ENCODE peak calls at places on chromosomes 4 and X, in six cellular contexts. One of them, this sample, is unnamed.

GRCh38 chrX:3803305-3803704 is 89.9 kb upstream of the PRKX start:
- DNase-seq in RPMI8226: no peak
- DNase-seq in NCI-H1092: no peak
- DNase-seq in HuH-7.5: no peak
- DNase-seq in hypothalamus: no peak
- DNase-seq in OCI-LY7: no peak
- DNase-seq in this sample: no peak

GRCh38 chr4:87950516-87950915 is 25.0 kb upstream of the SPP1 start:
- DNase-seq in HuH-7.5: no peak
- DNase-seq in NCI-H1092: no peak
- DNase-seq in hypothalamus: no peak
- DNase-seq in OCI-LY7: no peak
- DNase-seq in RPMI8226: no peak
- DNase-seq in this sample: no peak

GRCh38 chrX:9627827-9628406 is 137.7 kb downstream of the GPR143 start:
- DNase-seq in HuH-7.5: no peak
- DNase-seq in OCI-LY7: no peak
- DNase-seq in hypothalamus: no peak
- DNase-seq in NCI-H1092: no peak
- DNase-seq in RPMI8226: no peak
- DNase-seq in this sample: no peak

GRCh38 chr4:108758498-108758897 is 4.4 kb downstream of the ETNPPL start:
- DNase-seq in OCI-LY7: no peak
- DNase-seq in NCI-H1092: no peak
- DNase-seq in RPMI8226: no peak
- DNase-seq in HuH-7.5: no peak
- DNase-seq in hypothalamus: no peak
- DNase-seq in this sample: no peak

GRCh38 chrX:130158311-130158710 is 7.3 kb downstream of the AIFM1 start:
- DNase-seq in NCI-H1092: no peak
- DNase-seq in HuH-7.5: no peak
- DNase-seq in OCI-LY7: no peak
- DNase-seq in RPMI8226: no peak
- DNase-seq in hypothalamus: no peak
- DNase-seq in this sample: no peak

GRCh38 chrX:32195611-32196010 is 1015.7 kb downstream of the DMD start:
- DNase-seq in OCI-LY7: no peak
- DNase-seq in hypothalamus: no peak
- DNase-seq in NCI-H1092: no peak
- DNase-seq in RPMI8226: no peak
- DNase-seq in HuH-7.5: no peak
- DNase-seq in this sample: no peak

GRCh38 chrX:132505116-132505515 is 16.3 kb upstream of the MBNL3 start:
- DNase-seq in OCI-LY7: no peak
- DNase-seq in NCI-H1092: no peak
- DNase-seq in RPMI8226: no peak
- DNase-seq in hypothalamus: no peak
- DNase-seq in HuH-7.5: no peak
- DNase-seq in this sample: no peak

GRCh38 chr4:162865102-162865501 is 301.6 kb downstream of the NAF1 start:
- DNase-seq in HuH-7.5: no peak
- DNase-seq in NCI-H1092: no peak
- DNase-seq in OCI-LY7: peak; percentile 4
- DNase-seq in hypothalamus: no peak
- DNase-seq in RPMI8226: peak; percentile 11
- DNase-seq in this sample: no peak

GRCh38 chrX:121308276-121308805 is 260.9 kb downstream of the GLUD2 start:
- DNase-seq in RPMI8226: peak; percentile 12
- DNase-seq in HuH-7.5: peak; percentile 2
- DNase-seq in OCI-LY7: peak; percentile 45
- DNase-seq in hypothalamus: no peak
- DNase-seq in NCI-H1092: peak; percentile 4
- DNase-seq in this sample: no peak

GRCh38 chr4:52249583-52249982 is 198.5 kb downstream of the SPATA18 start:
- DNase-seq in OCI-LY7: no peak
- DNase-seq in hypothalamus: no peak
- DNase-seq in HuH-7.5: no peak
- DNase-seq in RPMI8226: no peak
- DNase-seq in NCI-H1092: no peak
- DNase-seq in this sample: no peak

GRCh38 chr4:94757192-94758140 is at the start of gene BMPR1B:
- DNase-seq in hypothalamus: no peak
- DNase-seq in OCI-LY7: no peak
- DNase-seq in NCI-H1092: no peak
- DNase-seq in HuH-7.5: peak; percentile 40
- DNase-seq in RPMI8226: no peak
- DNase-seq in this sample: peak; percentile 46

GRCh38 chrX:77446029-77446585 is 1.1 kb upstream of the FGF16 start:
- DNase-seq in HuH-7.5: no peak
- DNase-seq in hypothalamus: no peak
- DNase-seq in OCI-LY7: no peak
- DNase-seq in NCI-H1092: peak; percentile 22
- DNase-seq in RPMI8226: no peak
- DNase-seq in this sample: peak; percentile 39

GRCh38 chrX:12949205-12949926 is 25.5 kb upstream of the TMSB4X start:
- DNase-seq in NCI-H1092: no peak
- DNase-seq in hypothalamus: no peak
- DNase-seq in RPMI8226: no peak
- DNase-seq in OCI-LY7: no peak
- DNase-seq in HuH-7.5: no peak
- DNase-seq in this sample: no peak

GRCh38 chr4:92305148-92305877 is 1.5 kb downstream of the GRID2 start:
- DNase-seq in hypothalamus: peak; percentile 69
- DNase-seq in HuH-7.5: no peak
- DNase-seq in OCI-LY7: no peak
- DNase-seq in RPMI8226: no peak
- DNase-seq in NCI-H1092: peak; percentile 15
- DNase-seq in this sample: peak; percentile 65

GRCh38 chrX:136880003-136880451 is 498 bp downstream of the RBMX start:
- DNase-seq in HuH-7.5: no peak
- DNase-seq in NCI-H1092: peak; percentile 36
- DNase-seq in RPMI8226: peak; percentile 48
- DNase-seq in hypothalamus: no peak
- DNase-seq in OCI-LY7: peak; percentile 59
- DNase-seq in this sample: peak; percentile 41